ENCODE peak calls at places on chromosomes 6 and 20, in six cellular contexts. One of them, this sample, is unnamed.

GRCh38 chr6:133837801-133838349 is 51.0 kb upstream of the TCF21 start:
- DNase-seq in mammary epithelial cell: peak
- DNase-seq in endothelial cell: peak
- DNase-seq in cardiac fibroblast: peak
- DNase-seq in psoas muscle: peak
- DNase-seq in neural crest cell: peak
- DNase-seq in this sample: peak

GRCh38 chr20:20253744-20254330 is 114.1 kb upstream of the INSM1 start:
- DNase-seq in mammary epithelial cell: no peak
- DNase-seq in endothelial cell: no peak
- DNase-seq in cardiac fibroblast: no peak
- DNase-seq in psoas muscle: no peak
- DNase-seq in neural crest cell: no peak
- DNase-seq in this sample: no peak

GRCh38 chr6:119170427-119171407 is 92.3 kb upstream of the FAM184A start:
- DNase-seq in mammary epithelial cell: no peak
- DNase-seq in endothelial cell: no peak
- DNase-seq in cardiac fibroblast: peak
- DNase-seq in psoas muscle: no peak
- DNase-seq in neural crest cell: no peak
- DNase-seq in this sample: no peak

GRCh38 chr6:104689551-104690205 is 170.0 kb downstream of the HACE1 start:
- DNase-seq in mammary epithelial cell: peak
- DNase-seq in endothelial cell: no peak
- DNase-seq in cardiac fibroblast: peak
- DNase-seq in psoas muscle: no peak
- DNase-seq in neural crest cell: no peak
- DNase-seq in this sample: no peak

GRCh38 chr20:44207066-44207723 is 3.4 kb downstream of the OSER1 start:
- DNase-seq in mammary epithelial cell: no peak
- DNase-seq in endothelial cell: no peak
- DNase-seq in cardiac fibroblast: peak
- DNase-seq in psoas muscle: no peak
- DNase-seq in neural crest cell: no peak
- DNase-seq in this sample: no peak

GRCh38 chr20:4067600-4068261 is 52.4 kb upstream of the RNF24 start:
- DNase-seq in mammary epithelial cell: peak
- DNase-seq in endothelial cell: no peak
- DNase-seq in cardiac fibroblast: peak
- DNase-seq in psoas muscle: no peak
- DNase-seq in neural crest cell: no peak
- DNase-seq in this sample: no peak

GRCh38 chr20:1301031-1301529 is 27.9 kb downstream of the SDCBP2 start:
- DNase-seq in mammary epithelial cell: peak
- DNase-seq in endothelial cell: no peak
- DNase-seq in cardiac fibroblast: peak
- DNase-seq in psoas muscle: peak
- DNase-seq in neural crest cell: no peak
- DNase-seq in this sample: no peak

GRCh38 chr20:3094848-3095629 is 10.5 kb upstream of the AVP start:
- DNase-seq in mammary epithelial cell: no peak
- DNase-seq in endothelial cell: no peak
- DNase-seq in cardiac fibroblast: no peak
- DNase-seq in psoas muscle: no peak
- DNase-seq in neural crest cell: no peak
- DNase-seq in this sample: no peak

GRCh38 chr20:24617080-24617432 is 147.6 kb downstream of the SYNDIG1 start:
- DNase-seq in mammary epithelial cell: no peak
- DNase-seq in endothelial cell: no peak
- DNase-seq in cardiac fibroblast: no peak
- DNase-seq in psoas muscle: no peak
- DNase-seq in neural crest cell: no peak
- DNase-seq in this sample: no peak

GRCh38 chr6:135905604-135906300 is 54.3 kb downstream of the PDE7B start:
- DNase-seq in mammary epithelial cell: no peak
- DNase-seq in endothelial cell: no peak
- DNase-seq in cardiac fibroblast: no peak
- DNase-seq in psoas muscle: no peak
- DNase-seq in neural crest cell: no peak
- DNase-seq in this sample: no peak

GRCh38 chr20:64101731-64102621 is 5.4 kb downstream of the NPBWR2 start:
- DNase-seq in mammary epithelial cell: no peak
- DNase-seq in endothelial cell: peak
- DNase-seq in cardiac fibroblast: no peak
- DNase-seq in psoas muscle: peak
- DNase-seq in neural crest cell: peak
- DNase-seq in this sample: peak

GRCh38 chr6:7052441-7052936 is 55.3 kb upstream of the RREB1 start:
- DNase-seq in mammary epithelial cell: peak
- DNase-seq in endothelial cell: peak
- DNase-seq in cardiac fibroblast: peak
- DNase-seq in psoas muscle: peak
- DNase-seq in neural crest cell: peak
- DNase-seq in this sample: peak

GRCh38 chr6:44801188-44801587 is 413.7 kb downstream of the CDC5L start:
- DNase-seq in mammary epithelial cell: no peak
- DNase-seq in endothelial cell: no peak
- DNase-seq in cardiac fibroblast: no peak
- DNase-seq in psoas muscle: no peak
- DNase-seq in neural crest cell: no peak
- DNase-seq in this sample: no peak

GRCh38 chr6:108175592-108176279 is 9.9 kb downstream of the NR2E1 start:
- DNase-seq in mammary epithelial cell: no peak
- DNase-seq in endothelial cell: peak
- DNase-seq in cardiac fibroblast: no peak
- DNase-seq in psoas muscle: no peak
- DNase-seq in neural crest cell: no peak
- DNase-seq in this sample: no peak

GRCh38 chr6:64926051-64926450 is 781.0 kb downstream of the EYS start:
- DNase-seq in mammary epithelial cell: no peak
- DNase-seq in endothelial cell: no peak
- DNase-seq in cardiac fibroblast: no peak
- DNase-seq in psoas muscle: no peak
- DNase-seq in neural crest cell: no peak
- DNase-seq in this sample: no peak

GRCh38 chr6:147285087-147285855 is 81.1 kb downstream of the STXBP5 start:
- DNase-seq in mammary epithelial cell: peak
- DNase-seq in endothelial cell: no peak
- DNase-seq in cardiac fibroblast: peak
- DNase-seq in psoas muscle: no peak
- DNase-seq in neural crest cell: no peak
- DNase-seq in this sample: no peak

GRCh38 chr6:133890941-133891813 is 2.3 kb downstream of the TCF21 start:
- DNase-seq in mammary epithelial cell: no peak
- DNase-seq in endothelial cell: peak
- DNase-seq in cardiac fibroblast: peak
- DNase-seq in psoas muscle: no peak
- DNase-seq in neural crest cell: peak
- DNase-seq in this sample: peak

GRCh38 chr6:132511836-132512230 is 1.1 kb downstream of the STX7 start:
- DNase-seq in mammary epithelial cell: no peak
- DNase-seq in endothelial cell: no peak
- DNase-seq in cardiac fibroblast: no peak
- DNase-seq in psoas muscle: no peak
- DNase-seq in neural crest cell: no peak
- DNase-seq in this sample: no peak

GRCh38 chr6:39561536-39562266 is 163.5 kb downstream of the KIF6 start:
- DNase-seq in mammary epithelial cell: no peak
- DNase-seq in endothelial cell: no peak
- DNase-seq in cardiac fibroblast: no peak
- DNase-seq in psoas muscle: no peak
- DNase-seq in neural crest cell: no peak
- DNase-seq in this sample: peak

GRCh38 chr6:157563611-157564284 is 182.8 kb downstream of the ZDHHC14 start:
- DNase-seq in mammary epithelial cell: no peak
- DNase-seq in endothelial cell: no peak
- DNase-seq in cardiac fibroblast: no peak
- DNase-seq in psoas muscle: no peak
- DNase-seq in neural crest cell: no peak
- DNase-seq in this sample: no peak
- TF ChIP-seq CTCF in mammary epithelial cell: no peak
- TF ChIP-seq CTCF in endothelial cell: no peak
- TF ChIP-seq CTCF in cardiac fibroblast: no peak
- TF ChIP-seq CTCF in psoas muscle: no peak
- TF ChIP-seq CTCF in neural crest cell: no peak
- TF ChIP-seq CTCF in this sample: no peak

DNA sequence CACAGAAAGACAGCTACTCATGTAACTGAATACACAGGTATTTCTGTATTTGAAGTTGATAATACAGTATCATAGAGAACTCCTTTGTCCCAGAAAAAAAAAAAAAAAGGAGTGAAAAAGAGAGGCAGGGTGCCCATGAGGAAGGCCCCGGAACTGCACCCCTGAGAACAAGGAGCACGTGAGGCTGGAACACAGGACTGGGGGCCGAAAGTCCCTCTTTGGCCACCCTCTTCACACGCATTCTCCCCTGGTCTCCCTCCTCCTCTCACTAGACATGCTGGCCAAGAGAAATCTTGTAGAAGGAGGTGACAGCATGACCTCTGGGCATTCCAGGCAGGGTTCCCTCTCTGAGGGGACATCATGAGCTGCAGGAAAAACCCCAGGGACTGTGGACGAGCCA is 62.7 kb upstream of the TRAF3IP2 start:
- DNase-seq in mammary epithelial cell: no peak
- DNase-seq in endothelial cell: peak
- DNase-seq in cardiac fibroblast: no peak
- DNase-seq in psoas muscle: peak
- DNase-seq in neural crest cell: no peak
- DNase-seq in this sample: no peak
- TF ChIP-seq CTCF in mammary epithelial cell: peak
- TF ChIP-seq CTCF in endothelial cell: peak
- TF ChIP-seq CTCF in cardiac fibroblast: peak
- TF ChIP-seq CTCF in psoas muscle: peak
- TF ChIP-seq CTCF in neural crest cell: peak
- TF ChIP-seq CTCF in this sample: no peak

GRCh38 chr6:33173228-33174180 is 18.8 kb downstream of the COL11A2 start:
- DNase-seq in mammary epithelial cell: no peak
- DNase-seq in endothelial cell: no peak
- DNase-seq in cardiac fibroblast: no peak
- DNase-seq in psoas muscle: no peak
- DNase-seq in neural crest cell: no peak
- DNase-seq in this sample: no peak

GRCh38 chr6:33171096-33171888 is 21.0 kb downstream of the COL11A2 start:
- DNase-seq in mammary epithelial cell: no peak
- DNase-seq in endothelial cell: no peak
- DNase-seq in cardiac fibroblast: no peak
- DNase-seq in psoas muscle: peak
- DNase-seq in neural crest cell: no peak
- DNase-seq in this sample: no peak

GRCh38 chr6:33171889-33172203 is 20.4 kb downstream of the COL11A2 start:
- DNase-seq in mammary epithelial cell: no peak
- DNase-seq in endothelial cell: no peak
- DNase-seq in cardiac fibroblast: no peak
- DNase-seq in psoas muscle: peak
- DNase-seq in neural crest cell: no peak
- DNase-seq in this sample: no peak

GRCh38 chr6:33170176-33171095 is 21.8 kb downstream of the COL11A2 start:
- DNase-seq in mammary epithelial cell: no peak
- DNase-seq in endothelial cell: no peak
- DNase-seq in cardiac fibroblast: no peak
- DNase-seq in psoas muscle: no peak
- DNase-seq in neural crest cell: no peak
- DNase-seq in this sample: no peak

DNA sequence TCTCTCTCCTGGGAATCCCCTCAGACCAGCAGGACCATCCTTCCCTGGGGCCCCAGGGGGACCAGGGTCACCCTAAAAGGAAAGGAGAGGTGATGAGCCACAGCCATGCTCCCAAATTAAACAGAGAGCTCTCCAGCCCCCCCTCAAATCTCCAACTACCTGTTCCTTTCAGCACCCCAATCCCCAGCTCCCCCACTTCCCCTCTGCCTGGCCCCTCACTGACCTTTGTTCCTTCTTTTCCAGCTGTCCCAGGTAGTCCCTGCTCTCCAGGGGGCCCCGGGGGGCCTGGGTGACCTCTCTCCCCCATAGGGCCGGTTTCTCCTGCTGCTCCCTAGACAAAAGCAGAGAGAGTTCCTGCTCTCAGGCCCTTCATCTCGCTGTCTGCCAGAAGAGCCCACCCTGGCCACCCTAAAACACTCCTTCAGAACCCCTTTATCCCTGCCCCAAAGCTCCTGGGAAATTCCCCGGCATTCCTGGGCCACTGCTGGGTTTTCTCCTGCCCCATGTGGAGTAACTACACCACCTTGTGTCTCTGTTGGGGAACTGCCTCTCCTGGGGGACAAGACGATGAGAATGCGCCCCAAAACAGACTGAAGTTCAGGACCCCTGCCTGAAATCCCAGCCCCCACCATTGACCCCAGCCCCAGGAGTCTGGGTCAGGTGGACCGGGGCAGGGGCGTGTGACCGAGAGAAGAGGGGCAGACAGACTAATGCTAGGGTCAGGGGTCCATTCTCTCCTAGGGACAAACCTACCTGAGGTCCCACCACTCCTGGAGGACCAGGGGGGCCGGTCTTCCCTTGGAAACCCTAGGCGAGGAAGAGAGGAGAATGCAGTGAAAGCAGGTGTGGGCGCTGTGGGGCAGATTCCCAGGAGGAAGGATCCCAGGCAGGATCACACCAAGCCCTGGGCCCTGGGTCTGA is 19.7 kb downstream of the COL11A2 start:
- DNase-seq in mammary epithelial cell: peak
- DNase-seq in endothelial cell: peak
- DNase-seq in cardiac fibroblast: peak
- DNase-seq in psoas muscle: peak
- DNase-seq in neural crest cell: no peak
- DNase-seq in this sample: no peak
- TF ChIP-seq CTCF in mammary epithelial cell: peak
- TF ChIP-seq CTCF in endothelial cell: peak
- TF ChIP-seq CTCF in cardiac fibroblast: peak
- TF ChIP-seq CTCF in psoas muscle: peak
- TF ChIP-seq CTCF in neural crest cell: peak
- TF ChIP-seq CTCF in this sample: peak

DNA sequence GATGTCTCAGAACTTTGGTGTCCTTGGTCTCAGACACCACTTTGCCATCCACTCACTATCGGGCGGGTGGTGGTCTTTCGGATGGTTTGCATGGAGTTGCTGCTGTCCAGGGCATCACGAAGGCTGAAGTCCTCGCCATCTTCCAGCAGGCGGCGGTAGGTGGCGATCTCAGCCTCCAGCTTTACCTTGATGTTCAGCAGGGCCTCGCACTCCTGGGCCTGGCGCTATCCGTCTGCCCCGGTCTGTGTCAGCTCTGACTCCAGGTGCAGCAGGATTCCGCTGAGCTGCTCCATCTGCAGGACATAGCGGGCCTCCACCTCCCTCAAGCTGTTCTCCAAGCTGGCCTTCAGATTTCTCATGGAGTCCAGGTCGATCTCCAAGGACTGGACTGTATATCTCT is 36.0 kb downstream of the ZNF311 start:
- DNase-seq in mammary epithelial cell: no peak
- DNase-seq in endothelial cell: no peak
- DNase-seq in cardiac fibroblast: no peak
- DNase-seq in psoas muscle: no peak
- DNase-seq in neural crest cell: no peak
- DNase-seq in this sample: no peak
- TF ChIP-seq CTCF in mammary epithelial cell: no peak
- TF ChIP-seq CTCF in endothelial cell: no peak
- TF ChIP-seq CTCF in cardiac fibroblast: peak
- TF ChIP-seq CTCF in psoas muscle: no peak
- TF ChIP-seq CTCF in neural crest cell: no peak
- TF ChIP-seq CTCF in this sample: no peak